ENCODE peak calls at places on chromosomes 6 and 20, in six cellular contexts. Y is IMR-90, F is lower leg skin, K is breast epithelium, Q is tibial nerve, J is heart left ventricle. A is an unnamed sample.

GRCh38 chr6:3061501-3061941 is 6.8 kb upstream of the RIPK1 start:
- DNase-seq in Y (peak; percentile 84), F (no peak), K (no peak), Q (no peak), J (no peak), A (no peak)

GRCh38 chr20:31712564-31713311 is 9.9 kb downstream of the BCL2L1 start:
- DNase-seq in Y (peak; percentile 82), F (peak; percentile 95), K (peak; percentile 83), Q (peak; percentile 85), J (peak; percentile 87), A (peak; percentile 58)

GRCh38 chr6:145227593-145227992 is 507.7 kb downstream of the EPM2A start:
- DNase-seq in Y (no peak), F (no peak), K (no peak), Q (no peak), J (no peak), A (no peak)

GRCh38 chr6:147260091-147260490 is 55.9 kb downstream of the STXBP5 start:
- DNase-seq in Y (no peak), F (no peak), K (no peak), Q (no peak), J (no peak), A (no peak)

GRCh38 chr20:43096471-43096870 is 93.2 kb downstream of the PTPRT start:
- DNase-seq in Y (no peak), F (no peak), K (no peak), Q (no peak), J (no peak), A (peak; percentile 50)

GRCh38 chr20:17138237-17138636 is 88.6 kb upstream of the PCSK2 start:
- DNase-seq in Y (no peak), F (no peak), K (no peak), Q (no peak), J (no peak), A (no peak)

GRCh38 chr20:50904067-50904570 is 27.1 kb downstream of the ADNP start:
- DNase-seq in Y (no peak), F (no peak), K (no peak), Q (no peak), J (no peak), A (no peak)

GRCh38 chr20:17616480-17617211 is 46.8 kb downstream of the DSTN start:
- DNase-seq in Y (no peak), F (no peak), K (no peak), Q (no peak), J (peak; percentile 18), A (no peak)

GRCh38 chr20:36591854-36592641 is 13.5 kb upstream of the RAB5IF start:
- DNase-seq in Y (peak; percentile 51), F (no peak), K (no peak), Q (no peak), J (no peak), A (no peak)

GRCh38 chr20:52746768-52747167 is 225.4 kb upstream of the TSHZ2 start:
- DNase-seq in Y (no peak), F (no peak), K (no peak), Q (no peak), J (no peak), A (no peak)

GRCh38 chr20:57480444-57481152 is 44.3 kb downstream of the CTCFL start:
- DNase-seq in Y (no peak), F (no peak), K (peak; percentile 17), Q (no peak), J (no peak), A (no peak)

GRCh38 chr6:15038013-15038791 is 207.7 kb upstream of the JARID2 start:
- DNase-seq in Y (no peak), F (no peak), K (no peak), Q (no peak), J (no peak), A (no peak)

GRCh38 chr6:81575446-81575845 is 177.0 kb downstream of the TENT5A start:
- DNase-seq in Y (peak; percentile 46), F (no peak), K (no peak), Q (no peak), J (no peak), A (no peak)

GRCh38 chr6:129340983-129341382 is 369.0 kb downstream of the ARHGAP18 start:
- DNase-seq in Y (peak; percentile 96), F (peak; percentile 60), K (no peak), Q (no peak), J (no peak), A (no peak)

GRCh38 chr6:81734081-81734480 is 18.4 kb downstream of the TENT5A start:
- DNase-seq in Y (no peak), F (no peak), K (no peak), Q (no peak), J (no peak), A (no peak)

GRCh38 chr20:21048841-21049273 is 57.3 kb downstream of the LINC00237 start:
- DNase-seq in Y (no peak), F (no peak), K (no peak), Q (no peak), J (no peak), A (peak; percentile 52)

GRCh38 chr6:145736854-145737181 is 1.5 kb upstream of the EPM2A start:
- DNase-seq in Y (peak; percentile 69), F (no peak), K (no peak), Q (no peak), J (no peak), A (no peak)

GRCh38 chr6:42349753-42350573 is 101.8 kb downstream of the TRERF1 start:
- DNase-seq in Y (peak; percentile 26), F (no peak), K (no peak), Q (no peak), J (no peak), A (no peak)

GRCh38 chr20:41482647-41483552 is 116.3 kb upstream of the EMILIN3 start:
- DNase-seq in Y (peak; percentile 93), F (no peak), K (no peak), Q (no peak), J (no peak), A (no peak)

GRCh38 chr6:90610291-90610670 is 23.4 kb upstream of the MAP3K7 start:
- DNase-seq in Y (no peak), F (no peak), K (no peak), Q (no peak), J (no peak), A (no peak)

DNA sequence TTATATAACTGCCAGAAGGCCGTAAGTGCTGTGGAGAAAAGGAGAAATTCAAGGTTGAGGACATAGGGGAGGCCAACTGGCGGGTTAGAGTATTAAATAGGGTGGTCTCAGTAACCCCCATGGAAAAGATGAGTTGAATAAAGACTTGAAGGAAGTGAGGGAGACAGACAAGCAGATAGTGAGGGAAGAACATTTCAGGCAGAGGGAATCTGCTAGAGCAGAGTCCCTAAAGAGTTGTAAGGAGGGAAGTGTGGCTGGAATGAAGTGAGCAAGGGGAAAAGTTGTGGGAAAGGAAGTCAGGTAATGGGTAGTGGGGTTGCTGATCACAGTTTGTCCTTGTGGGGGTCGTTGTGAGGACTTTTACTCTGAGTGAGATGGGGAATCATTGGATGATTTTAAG is 1.4 kb downstream of the KIFC1 start:
- DNase-seq in Y (no peak), F (no peak), K (no peak), Q (no peak), J (no peak), A (no peak)
- H3K4me3 ChIP-seq in Y (peak overlapping the region; percentile 7), F (no peak overlapping the region), K (no peak overlapping the region), Q (no peak overlapping the region), J (no peak overlapping the region), A (no peak overlapping the region)

GRCh38 chr20:62119591-62120364 is 2.5 kb upstream of the LSM14B start:
- DNase-seq in Y (no peak), F (no peak), K (no peak), Q (no peak), J (peak; percentile 63), A (no peak)

GRCh38 chr20:62122659-62123449 is 579 bp downstream of the LSM14B start:
- DNase-seq in Y (no peak), F (no peak), K (no peak), Q (no peak), J (peak; percentile 39), A (peak; percentile 83)

GRCh38 chr20:62120365-62120762 is 1.9 kb upstream of the LSM14B start:
- DNase-seq in Y (no peak), F (no peak), K (no peak), Q (no peak), J (no peak), A (no peak)

GRCh38 chr20:62121776-62122658 is at the start of gene LSM14B:
- DNase-seq in Y (peak; percentile 95), F (peak; percentile 92), K (peak; percentile 95), Q (peak; percentile 93), J (peak; percentile 97), A (peak; percentile 98)

GRCh38 chr20:62120990-62121775 is 1.1 kb upstream of the LSM14B start:
- DNase-seq in Y (peak; percentile 61), F (peak; percentile 41), K (peak; percentile 54), Q (no peak), J (no peak), A (peak; percentile 68)
- TF ChIP-seq POLR2A in Y (no peak), F (no peak), K (no peak), Q (no peak), J (peak; percentile 69), A (peak; percentile 79)

GRCh38 chr6:40720375-40720748 is 133.2 kb upstream of the LRFN2 start:
- DNase-seq in Y (no peak), F (no peak), K (no peak), Q (no peak), J (no peak), A (no peak)

GRCh38 chr6:40721252-40721936 is 134.2 kb upstream of the LRFN2 start:
- DNase-seq in Y (no peak), F (no peak), K (no peak), Q (no peak), J (no peak), A (no peak)

GRCh38 chr6:40723967-40724366 is 136.8 kb upstream of the LRFN2 start:
- DNase-seq in Y (no peak), F (no peak), K (no peak), Q (no peak), J (no peak), A (no peak)

GRCh38 chr6:40722553-40723258 is 135.5 kb upstream of the LRFN2 start:
- DNase-seq in Y (peak; percentile 6), F (no peak), K (no peak), Q (no peak), J (no peak), A (no peak)

DNA sequence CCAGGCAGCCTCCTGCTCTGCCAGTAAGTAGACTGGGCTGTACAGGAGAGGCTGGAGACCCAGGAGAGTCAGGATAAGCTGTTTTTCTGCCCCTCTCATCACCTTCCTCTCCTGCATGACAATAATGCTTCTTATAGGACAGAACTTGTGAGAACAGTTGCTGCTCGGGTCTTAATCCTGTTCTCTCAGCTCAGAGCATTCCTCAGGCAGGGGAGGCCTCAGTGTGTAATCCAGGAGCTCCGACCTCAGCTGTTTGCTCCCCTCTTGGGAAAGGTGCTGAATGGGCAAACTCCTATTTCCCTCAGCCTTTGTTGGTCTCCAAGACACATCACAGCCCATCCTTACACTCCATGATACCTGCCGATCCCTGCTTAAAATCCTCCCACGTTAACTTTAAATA is 134.9 kb upstream of the LRFN2 start:
- DNase-seq in Y (no peak), F (no peak), K (no peak), Q (no peak), J (no peak), A (no peak)
- TF ChIP-seq CTCF in Y (no peak), F (no peak), K (no peak), Q (no peak), J (no peak), A (no peak)

GRCh38 chr6:101129851-101130250 is 248.7 kb upstream of the ASCC3 start:
- DNase-seq in Y (no peak), F (no peak), K (no peak), Q (no peak), J (no peak), A (no peak)

GRCh38 chr6:101120747-101121146 is 239.6 kb upstream of the ASCC3 start:
- DNase-seq in Y (no peak), F (no peak), K (no peak), Q (no peak), J (no peak), A (no peak)

GRCh38 chr6:101126501-101126900 is 245.4 kb upstream of the ASCC3 start:
- DNase-seq in Y (no peak), F (no peak), K (no peak), Q (no peak), J (no peak), A (no peak)

GRCh38 chr6:101125380-101125971 is 244.3 kb upstream of the ASCC3 start:
- DNase-seq in Y (no peak), F (no peak), K (no peak), Q (no peak), J (no peak), A (no peak)
- H3K4me3 ChIP-seq in Y (no peak overlapping the region), F (no peak overlapping the region), K (no peak overlapping the region), Q (no peak overlapping the region), J (no peak overlapping the region), A (no peak overlapping the region)